ENCODE peak calls at places on chromosome 16, in eight cellular contexts. R, I, U, G, L, K, A and J are unnamed samples.

GRCh38 chr16:81410643-81411235 is 33.9 kb upstream of the CMIP start:
- DNase-seq in R (no peak), I (no peak), U (no peak), G (peak), L (no peak), K (peak), A (no peak), J (no peak)

GRCh38 chr16:11182381-11182780 is 73.6 kb downstream of the SOCS1 start:
- DNase-seq in R (no peak), I (no peak), U (no peak), G (no peak), L (no peak), K (no peak), A (no peak), J (no peak)

GRCh38 chr16:21253470-21253869 is 20.0 kb downstream of the ANKS4B start:
- DNase-seq in R (no peak), I (no peak), U (no peak), G (no peak), L (no peak), K (no peak), A (no peak), J (no peak)

GRCh38 chr16:68087688-68088087 is 2.5 kb downstream of the NFATC3 start:
- DNase-seq in R (no peak), I (no peak), U (no peak), G (no peak), L (no peak), K (no peak), A (no peak), J (no peak)

GRCh38 chr16:79997257-79997656 is 396.7 kb upstream of the MAF start:
- DNase-seq in R (peak), I (no peak), U (peak), G (no peak), L (no peak), K (peak), A (peak), J (peak)

GRCh38 chr16:47574091-47575054 is 113.2 kb downstream of the PHKB start:
- DNase-seq in R (no peak), I (peak), U (peak), G (no peak), L (no peak), K (peak), A (peak), J (peak)

GRCh38 chr16:24635900-24636610 is 93.4 kb upstream of the TNRC6A start:
- DNase-seq in R (peak), I (no peak), U (peak), G (peak), L (peak), K (no peak), A (peak), J (peak)

GRCh38 chr16:46916980-46917379 is 32.8 kb downstream of the GPT2 start:
- DNase-seq in R (no peak), I (no peak), U (no peak), G (no peak), L (no peak), K (no peak), A (peak), J (no peak)

GRCh38 chr16:14629612-14629918 is 495 bp downstream of the PARN start:
- DNase-seq in R (peak), I (no peak), U (peak), G (no peak), L (no peak), K (no peak), A (no peak), J (no peak)

GRCh38 chr16:8581923-8582580 is 8.3 kb downstream of the TMEM114 start:
- DNase-seq in R (no peak), I (peak), U (no peak), G (no peak), L (no peak), K (no peak), A (peak), J (no peak)

GRCh38 chr16:72404299-72404698 is 232.3 kb upstream of the PMFBP1 start:
- DNase-seq in R (no peak), I (no peak), U (no peak), G (no peak), L (no peak), K (no peak), A (peak), J (no peak)

GRCh38 chr16:67265834-67266233 is 13.5 kb upstream of the PLEKHG4 start:
- DNase-seq in R (no peak), I (no peak), U (no peak), G (no peak), L (no peak), K (no peak), A (no peak), J (no peak)

GRCh38 chr16:53504161-53504663 is 1.2 kb upstream of the AKTIP start:
- DNase-seq in R (peak), I (no peak), U (peak), G (peak), L (peak), K (peak), A (peak), J (peak)

DNA sequence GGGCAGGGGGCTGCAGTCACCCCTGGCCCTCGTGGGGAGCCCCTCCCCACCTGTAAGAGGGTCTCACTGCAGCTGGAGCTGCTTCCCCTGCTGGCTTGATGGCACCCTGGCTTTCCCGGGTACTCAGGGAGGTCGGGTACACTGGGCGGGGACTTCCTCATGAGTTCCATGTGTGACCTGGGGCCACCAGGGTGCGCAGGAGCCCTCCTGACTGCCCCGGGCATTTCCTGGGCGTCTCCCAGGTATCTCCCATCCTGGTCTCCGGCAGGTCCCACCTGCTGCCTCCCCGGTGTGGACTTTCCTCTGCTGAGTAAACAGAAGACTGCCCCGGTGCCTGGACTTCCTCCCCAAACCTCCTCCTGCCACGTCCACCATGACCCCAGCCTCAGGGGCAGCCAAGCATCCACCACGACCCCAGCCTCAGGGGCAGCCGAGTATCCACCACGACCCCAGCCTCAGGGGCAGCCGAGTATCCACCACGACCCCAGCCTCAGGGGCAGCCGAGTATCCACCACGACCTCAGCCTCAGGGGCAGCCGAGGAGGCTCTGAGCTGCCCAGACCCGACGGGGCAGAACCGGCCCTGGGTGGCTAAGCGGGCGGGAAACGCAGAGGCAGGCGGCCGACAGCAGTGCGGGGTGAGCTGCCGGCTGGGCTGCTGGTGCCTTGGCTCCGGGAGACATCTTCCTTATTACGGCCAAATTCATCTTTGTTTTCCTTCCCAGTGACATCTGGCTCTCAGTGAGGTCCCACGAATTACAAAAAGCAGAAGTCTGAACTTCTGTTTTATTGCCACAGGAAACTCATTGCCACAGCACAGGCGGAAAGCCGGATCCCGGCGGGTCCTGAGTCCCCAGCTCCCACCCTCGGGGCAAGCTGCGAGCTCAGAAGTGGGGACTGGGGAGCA is 40.7 kb downstream of the CBFA2T3 start:
- DNase-seq in R (no peak), I (peak), U (no peak), G (no peak), L (peak), K (no peak), A (no peak), J (peak)
- TF ChIP-seq CTCF in R (no peak), I (peak), U (no peak), G (no peak), L (peak), K (peak), A (no peak), J (peak)

DNA sequence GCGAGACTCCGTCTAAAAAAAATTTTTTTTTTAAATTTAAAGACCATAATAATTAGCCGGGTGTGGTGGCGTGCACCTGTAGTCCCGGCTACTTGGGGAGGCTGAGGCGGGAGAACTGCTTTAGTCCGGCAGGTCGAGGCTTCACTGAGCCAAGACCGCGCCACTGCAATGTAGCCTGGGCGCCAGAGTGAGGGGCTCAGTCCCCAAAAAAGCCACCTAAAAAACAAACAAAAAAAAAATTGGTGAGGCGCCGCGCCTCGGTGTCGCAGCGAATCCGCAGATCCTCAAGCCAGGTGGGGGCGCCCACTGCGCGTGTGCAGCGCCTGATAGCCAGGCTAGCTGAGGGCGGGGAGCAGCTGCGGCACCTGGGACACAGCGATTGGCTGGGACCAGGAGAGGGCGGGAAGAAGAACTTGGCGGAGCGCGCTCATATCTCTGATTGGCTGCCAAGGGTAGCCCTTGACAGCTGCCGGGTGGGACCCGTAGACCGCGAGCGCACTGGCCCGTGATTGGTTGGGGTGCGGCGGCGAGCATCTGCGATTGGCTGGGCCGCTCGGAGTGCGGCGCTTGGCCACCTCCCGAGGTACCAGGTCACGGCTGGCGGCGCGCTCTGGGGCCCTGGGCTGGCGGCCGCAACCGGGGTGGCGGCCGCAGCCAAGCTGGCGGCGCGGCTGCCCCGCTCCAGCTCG is 9.0 kb upstream of the CLDN9 start:
- DNase-seq in R (peak), I (peak), U (peak), G (peak), L (peak), K (peak), A (peak), J (peak)
- TF ChIP-seq CTCF in R (peak), I (peak), U (peak), G (no peak), L (peak), K (peak), A (peak), J (peak)

DNA sequence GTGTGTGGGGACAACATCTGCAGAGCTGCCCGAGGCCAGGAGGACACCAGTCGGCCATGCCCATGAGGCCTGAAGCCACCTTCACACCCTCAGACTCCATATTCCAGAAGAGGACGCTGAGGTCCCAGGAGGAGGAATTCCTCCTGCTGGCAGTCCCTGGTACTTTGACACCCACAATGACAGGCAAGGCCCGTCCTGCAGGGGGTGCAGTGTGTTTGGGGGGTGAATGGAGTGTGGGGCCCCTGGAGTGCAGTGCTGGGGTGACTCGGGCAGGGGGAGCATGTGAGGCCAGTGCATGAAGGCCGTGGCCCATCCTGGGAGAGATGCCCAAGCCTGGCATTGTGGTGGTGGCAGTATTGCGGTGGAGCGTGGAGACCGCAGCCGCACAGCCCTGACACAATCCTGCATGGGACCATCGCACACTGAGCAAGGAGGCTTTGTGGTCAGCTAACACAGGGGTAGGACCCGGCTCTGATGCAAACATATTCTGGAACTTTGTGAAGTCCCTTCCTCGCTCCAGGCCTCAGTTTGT is 52.2 kb downstream of the ZDHHC7 start:
- DNase-seq in R (no peak), I (no peak), U (no peak), G (no peak), L (no peak), K (no peak), A (no peak), J (peak)
- TF ChIP-seq CTCF in R (peak), I (no peak), U (peak), G (no peak), L (no peak), K (peak), A (peak), J (peak)

DNA sequence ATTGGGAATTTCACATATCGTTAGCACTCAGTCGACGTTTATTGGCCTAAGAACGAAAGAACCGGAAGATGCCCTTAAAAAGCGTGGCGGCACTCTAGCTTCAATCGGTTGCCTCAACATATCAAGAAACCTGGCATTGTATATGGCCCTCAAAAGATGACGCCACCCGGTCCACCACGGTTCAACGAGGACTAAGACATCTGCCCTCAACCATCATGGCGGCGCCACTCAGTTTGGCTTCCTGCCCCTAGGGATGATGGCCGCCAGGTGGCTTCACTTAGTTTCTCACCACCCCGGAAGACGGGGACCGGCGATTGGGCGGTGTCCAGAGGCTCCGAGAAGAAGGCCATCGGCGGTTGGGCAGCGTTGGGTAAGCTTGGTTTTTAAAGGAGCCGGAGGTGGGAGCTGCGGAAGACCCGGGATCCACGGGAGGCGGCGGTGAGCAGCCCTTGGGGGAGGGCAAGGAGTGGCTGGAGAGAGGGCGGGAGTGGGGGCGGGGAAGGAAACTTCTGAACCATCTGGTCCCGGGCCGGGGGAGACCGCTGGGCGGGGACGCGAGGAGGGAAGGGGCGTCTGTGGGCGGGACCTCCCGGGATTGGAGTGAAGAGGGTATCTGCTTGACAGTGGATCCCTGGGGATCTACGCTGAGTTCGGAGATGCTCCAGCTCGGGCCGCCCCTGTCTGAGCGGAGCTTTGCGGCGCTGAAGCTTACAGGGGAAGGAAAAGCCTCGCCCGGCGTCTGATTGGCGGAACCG is at the start of gene PRR14:
- DNase-seq in R (peak), I (peak), U (peak), G (peak), L (peak), K (peak), A (peak), J (peak)
- TF ChIP-seq CTCF in R (no peak), I (peak), U (no peak), G (no peak), L (peak), K (peak), A (no peak), J (peak)